ENCODE peak calls at places on chromosomes 11 and 22, in six cellular contexts. L is K562, R is HCT116, Q is SK-N-SH, K is HepG2, P is GM12878. D is an unnamed sample.

GRCh38 chr22:26884921-26885320 is 227.5 kb downstream of the MIAT start:
- DNase-seq in L (no peak), R (no peak), Q (no peak), K (no peak), P (no peak), D (no peak)

GRCh38 chr11:121291896-121292502 is 572 bp upstream of the SC5D start:
- DNase-seq in L (no peak), R (no peak), Q (peak; percentile 3), K (no peak), P (peak; percentile 51), D (no peak)

GRCh38 chr22:24553597-24554315 is 1.2 kb downstream of the GUCD1 start:
- DNase-seq in L (no peak), R (no peak), Q (no peak), K (peak; percentile 25), P (no peak), D (no peak)

GRCh38 chr22:31346255-31346732 is at the start of gene PATZ1:
- DNase-seq in L (peak; percentile 68), R (peak; percentile 51), Q (peak; percentile 94), K (peak; percentile 91), P (no peak), D (no peak)

GRCh38 chr11:86577663-86578636 is 94.5 kb downstream of the ME3 start:
- DNase-seq in L (no peak), R (peak; percentile 58), Q (no peak), K (peak; percentile 81), P (no peak), D (peak; percentile 65)

GRCh38 chr11:119419834-119420492 is 3.0 kb downstream of the THY1 start:
- DNase-seq in L (no peak), R (no peak), Q (no peak), K (no peak), P (no peak), D (no peak)

GRCh38 chr11:57458410-57459111 is 1.8 kb upstream of the RTN4RL2 start:
- DNase-seq in L (peak; percentile 71), R (no peak), Q (peak; percentile 84), K (no peak), P (no peak), D (no peak)

GRCh38 chr11:75338516-75339218 is 12.8 kb downstream of the ARRB1 start:
- DNase-seq in L (no peak), R (no peak), Q (peak; percentile 52), K (no peak), P (no peak), D (no peak)

GRCh38 chr11:132438418-132438817 is 1068.0 kb downstream of the NTM start:
- DNase-seq in L (no peak), R (no peak), Q (no peak), K (no peak), P (no peak), D (no peak)

DNA sequence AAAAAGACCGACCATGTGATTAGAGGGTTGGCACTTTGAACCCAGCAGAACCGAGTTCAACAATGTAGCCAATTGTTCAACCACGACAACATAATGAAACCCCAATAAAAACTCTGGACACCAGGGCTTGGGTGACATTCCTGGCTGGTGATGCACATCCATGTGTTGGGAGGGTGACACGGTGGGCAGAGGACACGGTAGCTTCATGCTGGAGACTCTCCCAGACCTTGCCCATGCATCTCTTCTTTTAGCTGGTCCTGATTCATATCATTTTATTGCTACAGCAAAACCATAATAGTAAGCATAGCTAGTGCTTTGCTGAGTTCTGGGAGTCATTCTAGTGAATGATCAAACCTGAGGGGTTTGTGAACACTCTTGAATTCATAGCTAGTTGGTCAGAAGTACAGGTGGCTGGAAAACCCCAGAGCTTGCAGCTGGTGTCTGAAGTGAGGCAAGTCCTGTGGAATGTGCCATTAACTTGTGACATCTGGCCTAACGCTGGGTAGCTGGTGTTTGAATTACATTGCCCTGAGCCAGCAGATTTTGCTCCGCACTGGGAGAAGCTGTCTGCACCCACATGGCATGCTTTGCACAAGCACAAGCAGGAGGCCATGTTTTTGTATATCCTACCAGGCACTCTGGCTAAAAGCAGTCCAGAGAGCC is 14.0 kb downstream of the RPUSD4 start:
- DNase-seq in L (no peak), R (no peak), Q (no peak), K (no peak), P (no peak), D (no peak)
- TF ChIP-seq POLR2AphosphoS5 in L (no peak), R (no peak), Q (no peak), K (no peak), P (no peak), D (no peak)

GRCh38 chr22:32785636-32786418 is 15.7 kb upstream of the TIMP3 start:
- DNase-seq in L (no peak), R (no peak), Q (no peak), K (no peak), P (no peak), D (no peak)
- TF ChIP-seq REST in L (no peak), R (no peak), Q (no peak), K (no peak), P (no peak), D (no peak)

DNA sequence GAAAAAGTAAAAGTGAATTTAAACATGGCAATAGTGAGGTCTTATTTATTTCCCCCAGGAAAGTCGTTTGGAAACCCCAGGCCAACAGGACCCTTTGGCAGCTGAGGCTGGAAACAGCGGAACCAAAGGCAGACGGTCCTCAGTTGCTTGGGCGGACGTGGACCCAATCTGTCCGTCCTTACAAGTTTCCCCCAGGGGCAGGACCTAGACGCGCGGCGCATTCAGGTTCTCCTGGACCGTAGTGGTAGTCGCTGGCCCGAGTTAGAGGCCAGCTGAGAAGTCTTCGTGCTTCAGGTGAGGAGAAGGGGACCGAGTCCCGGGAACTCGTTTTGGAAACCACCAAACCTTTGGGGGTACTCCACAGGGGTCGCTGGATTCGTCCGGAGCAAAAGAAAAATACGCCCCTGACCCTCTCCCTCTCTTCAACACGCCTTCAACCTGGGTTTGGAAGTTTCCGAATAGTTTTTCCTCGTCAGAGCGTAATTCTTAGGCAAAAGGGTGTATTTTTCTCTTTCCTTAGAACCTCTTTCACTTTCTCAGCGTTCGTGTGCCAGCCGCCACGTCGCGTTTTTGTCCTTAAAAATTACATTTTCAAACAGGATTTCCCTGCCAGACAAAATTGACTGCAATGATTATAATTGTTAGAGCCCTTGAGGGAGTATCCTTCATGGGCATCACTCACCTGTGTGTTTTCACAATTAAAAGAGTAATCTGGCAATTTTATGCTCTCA is 2.1 kb downstream of the METTL15 start:
- DNase-seq in L (peak; percentile 32), R (peak; percentile 65), Q (peak; percentile 60), K (peak; percentile 68), P (peak; percentile 25), D (peak; percentile 41)
- TF ChIP-seq SIN3A in L (peak; percentile 58), R (peak; percentile 77), Q (peak; percentile 93), K (peak; percentile 98), P (peak; percentile 96), D (peak; percentile 92)

DNA sequence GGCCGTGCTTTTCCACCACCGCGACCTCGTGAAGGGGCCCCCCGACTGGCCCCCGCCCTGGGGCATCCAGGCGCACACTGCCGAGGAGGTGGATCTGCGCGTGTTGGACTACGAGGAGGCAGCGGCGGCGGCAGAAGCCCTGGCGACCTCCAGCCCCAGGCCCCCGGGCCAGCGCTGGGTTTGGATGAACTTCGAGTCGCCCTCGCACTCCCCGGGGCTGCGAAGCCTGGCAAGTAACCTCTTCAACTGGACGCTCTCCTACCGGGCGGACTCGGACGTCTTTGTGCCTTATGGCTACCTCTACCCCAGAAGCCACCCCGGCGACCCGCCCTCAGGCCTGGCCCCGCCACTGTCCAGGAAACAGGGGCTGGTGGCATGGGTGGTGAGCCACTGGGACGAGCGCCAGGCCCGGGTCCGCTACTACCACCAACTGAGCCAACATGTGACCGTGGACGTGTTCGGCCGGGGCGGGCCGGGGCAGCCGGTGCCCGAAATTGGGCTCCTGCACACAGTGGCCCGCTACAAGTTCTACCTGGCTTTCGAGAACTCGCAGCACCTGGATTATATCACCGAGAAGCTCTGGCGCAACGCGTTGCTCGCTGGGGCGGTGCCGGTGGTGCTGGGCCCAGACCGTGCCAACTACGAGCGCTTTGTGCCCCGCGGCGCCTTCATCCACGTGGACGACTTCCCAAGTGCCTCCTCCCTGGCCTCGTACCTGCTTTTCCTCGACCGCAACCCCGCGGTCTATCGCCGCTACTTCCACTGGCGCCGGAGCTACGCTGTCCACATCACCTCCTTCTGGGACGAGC is 1.3 kb downstream of the FUT4 start:
- DNase-seq in L (peak; percentile 20), R (no peak), Q (no peak), K (no peak), P (no peak), D (no peak)
- TF ChIP-seq POLR2AphosphoS5 in L (no peak), R (no peak), Q (no peak), K (no peak), P (no peak), D (no peak)

GRCh38 chr22:28208036-28208435 is 289.0 kb upstream of the PITPNB start:
- DNase-seq in L (no peak), R (no peak), Q (no peak), K (no peak), P (no peak), D (no peak)
- TF ChIP-seq REST in L (no peak), R (no peak), Q (no peak), K (no peak), P (no peak), D (no peak)

GRCh38 chr11:116171271-116172140 is 601.3 kb downstream of the BUD13 start:
- DNase-seq in L (no peak), R (no peak), Q (no peak), K (no peak), P (no peak), D (no peak)

GRCh38 chr11:116172156-116172555 is 600.6 kb downstream of the BUD13 start:
- DNase-seq in L (no peak), R (no peak), Q (no peak), K (no peak), P (no peak), D (no peak)

GRCh38 chr11:116169776-116170175 is 603.0 kb downstream of the BUD13 start:
- DNase-seq in L (no peak), R (no peak), Q (no peak), K (no peak), P (no peak), D (no peak)

GRCh38 chr11:116168459-116168787 is 604.4 kb downstream of the BUD13 start:
- DNase-seq in L (no peak), R (no peak), Q (no peak), K (no peak), P (no peak), D (no peak)

GRCh38 chr11:116170526-116171120 is 602.2 kb downstream of the BUD13 start:
- DNase-seq in L (peak; percentile 25), R (no peak), Q (peak; percentile 52), K (peak; percentile 5), P (no peak), D (no peak)
- TF ChIP-seq SIN3A in L (no peak), R (no peak), Q (no peak), K (no peak), P (no peak), D (no peak)

D was measured in Panc1.